ENCODE peak calls at places on chromosomes 6 and 20, in eight cellular contexts. Y is breast epithelium, O is brain microvascular endothelial cell, F is tibial nerve, C is uterus, E is BE2C, L is A549, D is left ventricle myocardium inferior. W is an unnamed sample.

GRCh38 chr6:2523061-2523460 is 227.7 kb downstream of the MYLK4 start:
- DNase-seq in O (no peak), C (no peak), F (no peak), E (no peak), L (no peak), Y (no peak), D (no peak), W (no peak)

GRCh38 chr6:148972481-148972880 is 225.7 kb downstream of the UST start:
- DNase-seq in C (no peak), D (no peak), L (peak), O (no peak), E (peak), F (no peak), Y (peak), W (peak)

GRCh38 chr20:24492031-24492607 is 22.7 kb downstream of the SYNDIG1 start:
- DNase-seq in O (no peak), D (no peak), L (peak), E (no peak), C (no peak), F (no peak), Y (no peak), W (no peak)

GRCh38 chr6:100230976-100231316 is 233.8 kb downstream of the SIM1 start:
- DNase-seq in F (no peak), D (no peak), L (no peak), Y (no peak), E (no peak), O (no peak), C (no peak), W (no peak)

GRCh38 chr6:38268342-38268741 is 371.4 kb downstream of the BTBD9 start:
- DNase-seq in C (peak), D (no peak), E (no peak), L (no peak), O (no peak), F (no peak), Y (no peak), W (no peak)

GRCh38 chr6:153989989-153990388 is 49.1 kb upstream of the OPRM1 start:
- DNase-seq in C (no peak), O (no peak), E (no peak), F (no peak), D (no peak), L (no peak), Y (no peak), W (no peak)

GRCh38 chr6:2575191-2575590 is 175.5 kb downstream of the MYLK4 start:
- DNase-seq in E (no peak), C (no peak), L (no peak), O (peak), D (no peak), Y (no peak), F (no peak), W (no peak)

GRCh38 chr6:158611039-158611438 is 33.5 kb downstream of the DYNLT1 start:
- DNase-seq in L (no peak), O (no peak), F (no peak), D (no peak), Y (no peak), E (no peak), C (no peak), W (no peak)

GRCh38 chr6:139708342-139709199 is 334.1 kb upstream of the CITED2 start:
- DNase-seq in C (no peak), F (no peak), D (no peak), L (peak), Y (no peak), E (no peak), O (peak), W (no peak)

GRCh38 chr6:75748743-75749538 is at the start of gene MYO6:
- DNase-seq in O (peak), Y (peak), F (peak), D (peak), L (peak), C (peak), E (peak), W (peak)

GRCh38 chr6:44133003-44133931 is 5.9 kb downstream of the TMEM63B start:
- DNase-seq in Y (peak), O (no peak), C (no peak), L (peak), F (no peak), E (peak), D (peak), W (no peak)

GRCh38 chr6:56594699-56595098 is 48.0 kb downstream of the DST start:
- DNase-seq in D (no peak), C (no peak), F (no peak), L (no peak), O (no peak), Y (no peak), E (no peak), W (no peak)

GRCh38 chr6:24504642-24505586 is 10.1 kb downstream of the ALDH5A1 start:
- DNase-seq in Y (no peak), D (no peak), C (no peak), L (no peak), F (no peak), E (no peak), O (no peak), W (no peak)

GRCh38 chr6:119129148-119129967 is 50.9 kb upstream of the FAM184A start:
- DNase-seq in D (no peak), Y (no peak), C (no peak), F (no peak), O (peak), E (no peak), L (peak), W (peak)
- TF ChIP-seq CTCF in D (peak), Y (peak), C (peak), F (peak), O (peak), E (peak), L (peak), W (peak)

GRCh38 chr6:132961610-132962009 is 147.2 kb downstream of the RPS12 start:
- DNase-seq in C (no peak), L (no peak), F (no peak), D (no peak), Y (no peak), E (no peak), O (no peak), W (no peak)
- TF ChIP-seq CTCF in C (no peak), L (no peak), F (no peak), D (no peak), Y (no peak), E (peak), O (peak), W (peak)

GRCh38 chr6:63882208-63882607 is 246.6 kb downstream of the PHF3 start:
- DNase-seq in D (no peak), O (no peak), E (peak), F (no peak), C (no peak), L (peak), Y (no peak), W (no peak)
- TF ChIP-seq CTCF in D (no peak), O (peak), E (peak), F (no peak), C (no peak), L (no peak), Y (no peak), W (no peak)

GRCh38 chr20:62309198-62309944 is 6.6 kb downstream of the ADRM1 start:
- DNase-seq in L (no peak), Y (no peak), E (no peak), C (no peak), O (no peak), D (no peak), F (no peak), W (no peak)
- TF ChIP-seq CTCF in L (no peak), Y (no peak), E (no peak), C (no peak), O (no peak), D (no peak), F (no peak), W (no peak)

DNA sequence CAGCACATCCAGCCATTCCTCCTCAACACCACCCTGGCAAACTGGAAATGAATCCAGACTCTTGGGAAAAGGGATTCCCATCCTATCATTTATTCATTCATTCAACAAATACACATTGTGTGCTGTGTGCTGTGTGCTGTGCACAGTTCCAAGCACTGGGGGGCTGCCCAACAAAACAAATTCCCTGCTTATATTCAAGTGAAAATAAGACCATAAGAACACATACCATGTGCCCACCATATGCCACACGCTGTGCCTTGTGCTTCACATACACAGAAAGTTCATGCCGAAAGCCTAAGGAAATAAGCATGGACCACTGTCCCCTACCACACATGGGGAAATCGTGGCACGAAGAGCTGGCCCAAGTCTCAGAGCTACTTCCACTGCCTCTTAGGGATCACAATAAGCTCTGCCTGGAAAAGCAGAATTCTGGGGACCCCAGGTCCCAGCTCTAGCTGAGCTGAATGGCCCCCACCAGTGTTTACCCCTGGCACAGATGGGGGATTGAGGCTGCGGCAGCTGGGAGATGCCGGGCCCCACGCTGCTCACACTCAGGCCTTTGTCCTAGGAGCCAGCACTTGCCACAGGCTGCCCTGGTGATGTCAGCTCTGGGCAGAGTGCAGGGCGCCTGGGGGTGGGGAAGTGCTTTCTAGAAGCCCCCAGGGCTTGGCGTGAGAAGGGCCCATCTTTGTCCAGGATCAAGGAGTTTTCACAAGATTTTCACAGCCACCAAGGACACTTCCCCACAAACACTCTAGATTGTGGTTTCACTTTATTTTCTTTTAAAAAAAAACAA is 99.6 kb downstream of the PREX1 start:
- DNase-seq in E (no peak), F (peak), O (no peak), D (no peak), Y (no peak), L (no peak), C (no peak), W (no peak)
- TF ChIP-seq CTCF in E (no peak), F (no peak), O (no peak), D (no peak), Y (no peak), L (no peak), C (no peak), W (no peak)

DNA sequence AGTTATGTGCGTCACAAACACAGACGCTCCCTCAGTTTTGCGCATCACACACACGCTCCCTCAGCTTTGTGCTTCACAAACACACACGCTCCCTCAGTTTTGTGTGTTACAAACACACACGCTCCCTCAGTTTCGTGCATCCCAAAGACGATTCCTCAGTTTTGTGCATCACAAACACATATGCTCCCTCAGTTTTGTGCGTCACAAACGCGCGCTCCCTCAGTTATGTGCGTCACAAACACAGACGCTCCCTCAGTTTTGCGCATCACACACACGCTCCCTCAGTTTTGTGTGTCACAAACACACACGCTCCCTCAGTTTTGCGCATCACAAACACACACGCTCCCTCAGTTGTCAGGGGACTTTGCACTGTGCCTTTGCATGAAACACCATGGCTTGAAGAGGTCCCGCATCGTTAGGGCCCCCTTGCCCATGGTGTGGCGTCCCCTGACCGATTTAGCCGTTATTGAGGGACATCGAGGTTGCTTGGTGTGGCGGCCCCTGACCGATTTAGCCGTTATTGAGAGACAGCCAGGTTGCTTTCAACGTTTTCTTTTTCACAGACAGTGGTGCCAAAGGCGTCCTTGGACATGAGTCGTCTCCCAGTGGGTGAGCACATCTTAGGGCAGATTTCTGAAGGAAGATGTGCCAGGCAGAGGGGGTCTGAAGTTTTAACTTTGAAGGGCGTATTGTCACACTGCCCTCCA is 28.1 kb upstream of the MYT1 start:
- DNase-seq in C (no peak), O (no peak), E (no peak), L (no peak), D (no peak), Y (no peak), F (no peak), W (no peak)
- TF ChIP-seq CTCF in C (no peak), O (no peak), E (no peak), L (no peak), D (no peak), Y (no peak), F (no peak), W (no peak)

DNA sequence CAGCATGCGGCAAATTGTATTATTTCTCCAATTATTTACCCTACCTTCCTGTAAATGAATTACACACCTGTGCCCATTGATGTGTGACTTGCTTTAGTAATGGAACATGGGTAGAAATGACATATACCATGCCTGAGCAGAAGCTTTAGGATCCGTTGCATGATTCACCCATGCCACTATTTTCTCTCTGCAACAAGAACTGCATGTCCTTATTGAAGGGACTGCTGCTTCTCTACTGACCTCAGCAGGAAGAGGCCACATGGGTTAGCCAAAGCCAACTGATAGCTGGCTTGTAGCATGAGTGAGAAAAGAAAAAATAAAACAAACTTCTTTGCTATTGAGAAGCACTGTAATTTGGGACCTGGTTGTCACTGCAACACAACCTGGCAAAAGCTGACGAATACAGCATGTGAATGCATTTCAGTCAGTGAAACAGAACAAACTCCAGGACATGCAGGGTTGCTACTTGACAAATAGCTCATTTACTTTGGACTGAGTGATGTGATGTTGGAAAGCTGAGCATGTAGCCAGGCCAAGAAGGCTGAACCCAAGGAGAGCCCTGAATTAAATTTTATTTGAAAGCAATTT is 99.2 kb downstream of the BCAS1 start:
- DNase-seq in O (no peak), F (no peak), C (no peak), E (no peak), L (no peak), D (no peak), Y (no peak), W (no peak)
- TF ChIP-seq CTCF in O (no peak), F (no peak), C (no peak), E (no peak), L (no peak), D (no peak), Y (no peak), W (no peak)